ENCODE peak calls at places on chromosomes 5 and 9, in five cellular contexts. U is upper lobe of right lung; G is stimulated activated naive B cell treated with anti-CD40 and anti-IgM and Interleukin-4, amounts not matched to agents 10 μg/mL and 1 μg/mL and 100 μg/mL, for 72 hours; A is NCI-H226; X is stimulated activated CD4-positive, alpha-beta T cell treated with anti-CD3 and anti-CD28 coated beads, Interleukin-1b, Interleukin-23, amount 100 ng/mL, for 4 hours. D is an unnamed sample.

GRCh38 chr9:14779566-14780022 is 57.1 kb upstream of the CER1 start:
- DNase-seq in U (no peak), G (no peak), A (no peak), X (no peak), D (no peak)

GRCh38 chr9:71243951-71244350 is 122.5 kb upstream of the TRPM3 start:
- DNase-seq in U (no peak), G (no peak), A (no peak), X (no peak), D (no peak)

GRCh38 chr5:41256400-41256799 is 43.1 kb upstream of the C6 start:
- DNase-seq in U (no peak), G (no peak), A (no peak), X (no peak), D (no peak)

GRCh38 chr9:92747459-92748232 is 17.0 kb downstream of the BICD2 start:
- DNase-seq in U (no peak), G (no peak), A (no peak), X (no peak), D (no peak)

GRCh38 chr9:109683521-109683920 is 96.5 kb upstream of the PALM2AKAP2 start:
- DNase-seq in U (no peak), G (no peak), A (no peak), X (no peak), D (no peak)

GRCh38 chr5:1661311-1661710 is 137.6 kb upstream of the LPCAT1 start:
- DNase-seq in U (peak; percentile 54), G (peak; percentile 0), A (no peak), X (no peak), D (no peak)

GRCh38 chr9:84296146-84296843 is 44.3 kb downstream of the SLC28A3 start:
- DNase-seq in U (no peak), G (peak; percentile 32), A (peak; percentile 63), X (peak; percentile 13), D (no peak)

GRCh38 chr5:33441241-33441844 is 578 bp downstream of the TARS1 start:
- DNase-seq in U (no peak), G (peak; percentile 11), A (peak; percentile 22), X (peak; percentile 29), D (peak; percentile 8)

GRCh38 chr9:22307013-22307711 is 139.5 kb upstream of the DMRTA1 start:
- DNase-seq in U (no peak), G (no peak), A (peak; percentile 7), X (no peak), D (peak; percentile 30)

GRCh38 chr5:181241393-181241975 is 2.2 kb downstream of the RACK1 start:
- DNase-seq in U (no peak), G (no peak), A (peak; percentile 72), X (no peak), D (no peak)

GRCh38 chr9:102569436-102569835 is 425.7 kb upstream of the CYLC2 start:
- DNase-seq in U (no peak), G (no peak), A (no peak), X (no peak), D (no peak)

GRCh38 chr9:132210472-132211145 is 48.8 kb downstream of the NTNG2 start:
- DNase-seq in U (no peak), G (no peak), A (peak; percentile 23), X (no peak), D (no peak)

GRCh38 chr9:89138463-89139390 is 39.9 kb downstream of the SHC3 start:
- DNase-seq in U (no peak), G (no peak), A (peak; percentile 83), X (no peak), D (no peak)

GRCh38 chr5:120293796-120294195 is 170.3 kb upstream of the PRR16 start:
- DNase-seq in U (no peak), G (no peak), A (no peak), X (no peak), D (no peak)

GRCh38 chr9:99030082-99030481 is 74.8 kb upstream of the TGFBR1 start:
- DNase-seq in U (no peak), G (no peak), A (peak; percentile 85), X (no peak), D (no peak)

GRCh38 chr9:105072476-105072875 is 144.5 kb upstream of the ABCA1 start:
- DNase-seq in U (no peak), G (no peak), A (no peak), X (no peak), D (no peak)

D was measured in thyroid gland.